ENCODE peak calls at places on chromosomes 2 and 18, in five cellular contexts. G is NB4, M is body of pancreas, H is sigmoid colon, J is heart left ventricle. K is an unnamed sample.

GRCh38 chr2:134406311-134406710 is 152.4 kb downstream of the MGAT5 start:
- DNase-seq in G (no peak), M (peak), H (no peak), J (no peak), K (no peak)

GRCh38 chr2:31539505-31539904 is 41.2 kb downstream of the SRD5A2 start:
- DNase-seq in G (no peak), M (no peak), H (no peak), J (no peak), K (no peak)

GRCh38 chr2:101464841-101465240 is 10.1 kb downstream of the RFX8 start:
- DNase-seq in G (no peak), M (no peak), H (no peak), J (no peak), K (no peak)

GRCh38 chr2:127145255-127145899 is 38.4 kb upstream of the BIN1 start:
- DNase-seq in G (no peak), M (no peak), H (no peak), J (no peak), K (no peak)

GRCh38 chr2:176592230-176592629 is 323.0 kb downstream of the MTX2 start:
- DNase-seq in G (no peak), M (no peak), H (no peak), J (no peak), K (no peak)

GRCh38 chr18:38644875-38645641 is 1079.5 kb upstream of the CELF4 start:
- DNase-seq in G (no peak), M (no peak), H (no peak), J (no peak), K (no peak)

GRCh38 chr2:237315170-237315880 is 98.6 kb downstream of the COL6A3 start:
- DNase-seq in G (no peak), M (peak), H (peak), J (peak), K (peak)

GRCh38 chr2:97774425-97774824 is 61.0 kb downstream of the ZAP70 start:
- DNase-seq in G (peak), M (no peak), H (no peak), J (no peak), K (no peak)

GRCh38 chr2:151999058-151999457 is 99.8 kb downstream of the CACNB4 start:
- DNase-seq in G (peak), M (peak), H (no peak), J (peak), K (peak)

GRCh38 chr2:200156140-200156858 is 150.2 kb upstream of the SPATS2L start:
- DNase-seq in G (peak), M (peak), H (no peak), J (peak), K (peak)

GRCh38 chr2:7837232-7837760 is 844.6 kb upstream of the ID2 start:
- DNase-seq in G (peak), M (no peak), H (no peak), J (no peak), K (no peak)

GRCh38 chr2:177728920-177729319 is 336.3 kb downstream of the AGPS start:
- DNase-seq in G (no peak), M (no peak), H (no peak), J (no peak), K (no peak)

GRCh38 chr18:58493516-58494253 is 135.2 kb downstream of the ALPK2 start:
- DNase-seq in G (peak), M (peak), H (peak), J (peak), K (peak)

GRCh38 chr18:905307-905947 is 756 bp downstream of the ADCYAP1 start:
- DNase-seq in G (no peak), M (no peak), H (no peak), J (no peak), K (no peak)

GRCh38 chr2:60550151-60550983 is 3.1 kb downstream of the BCL11A start:
- DNase-seq in G (peak), M (peak), H (peak), J (peak), K (peak)

GRCh38 chr2:138071720-138072719 is 107.7 kb downstream of the HNMT start:
- DNase-seq in G (no peak), M (no peak), H (no peak), J (no peak), K (no peak)

GRCh38 chr2:28391564-28392296 is 928 bp upstream of the FOSL2 start:
- DNase-seq in G (peak), M (peak), H (peak), J (peak), K (peak)

GRCh38 chr2:119723784-119724467 is 35.8 kb upstream of the PTPN4 start:
- DNase-seq in G (no peak), M (no peak), H (no peak), J (no peak), K (peak)

GRCh38 chr2:1538663-1539062 is 125.4 kb downstream of the TPO start:
- DNase-seq in G (peak), M (no peak), H (no peak), J (no peak), K (peak)

GRCh38 chr2:9832586-9832985 is 10.7 kb upstream of the TAF1B start:
- DNase-seq in G (no peak), M (no peak), H (no peak), J (no peak), K (no peak)

GRCh38 chr18:12318334-12318697 is 10.3 kb downstream of the TUBB6 start:
- DNase-seq in G (no peak), M (no peak), H (peak), J (no peak), K (no peak)

GRCh38 chr2:227106845-227107759 is 56.9 kb downstream of the COL4A4 start:
- DNase-seq in G (peak), M (peak), H (no peak), J (no peak), K (no peak)

GRCh38 chr2:28539095-28539494 is 43.2 kb downstream of the PLB1 start:
- DNase-seq in G (no peak), M (no peak), H (no peak), J (no peak), K (peak)

GRCh38 chr2:3517948-3518495 is 1.3 kb downstream of the ADI1 start:
- DNase-seq in G (no peak), M (no peak), H (no peak), J (no peak), K (no peak)

GRCh38 chr2:223083402-223084070 is 31.5 kb downstream of the KCNE4 start:
- DNase-seq in G (no peak), M (no peak), H (no peak), J (no peak), K (no peak)

GRCh38 chr2:168047291-168047690 is 200.1 kb downstream of the STK39 start:
- DNase-seq in G (no peak), M (no peak), H (no peak), J (no peak), K (no peak)

GRCh38 chr2:234481301-234481700 is 15.6 kb downstream of the ARL4C start:
- DNase-seq in G (no peak), M (no peak), H (no peak), J (no peak), K (no peak)

GRCh38 chr2:41940715-41941114 is 107.1 kb upstream of the PKDCC start:
- DNase-seq in G (no peak), M (no peak), H (no peak), J (peak), K (no peak)

GRCh38 chr2:98634406-98635092 is 26.2 kb downstream of the UNC50 start:
- DNase-seq in G (peak), M (no peak), H (no peak), J (no peak), K (no peak)

GRCh38 chr18:10838594-10838993 is 310.8 kb downstream of the PIEZO2 start:
- DNase-seq in G (no peak), M (no peak), H (no peak), J (no peak), K (no peak)

GRCh38 chr18:11246466-11246865 is 97.1 kb upstream of the PIEZO2 start:
- DNase-seq in G (no peak), M (no peak), H (no peak), J (no peak), K (no peak)

GRCh38 chr2:33134086-33134763 is 187.5 kb downstream of the LTBP1 start:
- DNase-seq in G (no peak), M (peak), H (peak), J (peak), K (peak)
- TF ChIP-seq POLR2A in G (no peak), M (no peak), H (peak), J (no peak), K (no peak)

GRCh38 chr2:47501374-47502200 is 98.6 kb downstream of the MSH2 start:
- DNase-seq in G (peak), M (no peak), H (no peak), J (no peak), K (no peak)

GRCh38 chr2:47506024-47506423 is 103.1 kb downstream of the MSH2 start:
- DNase-seq in G (no peak), M (no peak), H (no peak), J (no peak), K (no peak)

GRCh38 chr2:47504174-47504810 is 101.3 kb downstream of the MSH2 start:
- DNase-seq in G (peak), M (no peak), H (no peak), J (no peak), K (no peak)

GRCh38 chr2:47506436-47506835 is 103.5 kb downstream of the MSH2 start:
- DNase-seq in G (no peak), M (no peak), H (no peak), J (no peak), K (no peak)

DNA sequence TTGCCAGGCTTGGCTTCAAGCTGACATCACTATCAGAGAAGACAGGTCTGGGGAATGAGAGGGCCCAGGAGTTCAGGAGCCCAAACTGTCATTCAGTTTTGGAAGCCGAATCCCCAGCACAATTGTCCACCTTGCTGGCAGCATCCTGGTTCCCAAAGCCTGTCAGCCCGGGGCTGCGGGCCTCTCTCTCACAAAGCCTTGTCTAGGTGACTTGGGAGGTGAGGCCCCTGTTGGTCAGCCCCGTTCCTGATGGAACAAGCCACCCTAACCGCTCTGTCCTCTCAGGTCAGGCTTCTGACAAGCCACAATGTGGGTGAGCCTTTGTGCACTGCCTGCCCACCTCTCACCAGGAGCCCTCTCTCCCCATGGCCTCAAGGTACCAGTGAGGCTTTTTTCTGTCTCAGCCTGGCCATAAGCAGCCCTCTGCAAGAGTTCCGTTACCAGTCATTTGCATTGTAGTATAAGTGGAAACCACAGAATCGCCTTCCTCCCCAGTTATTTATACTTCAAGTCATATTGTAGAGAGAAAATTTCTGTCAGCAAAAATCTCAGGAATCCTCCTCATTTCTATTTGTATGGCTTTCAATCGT is 100.6 kb downstream of the MSH2 start:
- DNase-seq in G (no peak), M (no peak), H (no peak), J (no peak), K (no peak)
- TF ChIP-seq POLR2A in G (no peak), M (no peak), H (no peak), J (no peak), K (no peak)

GRCh38 chr2:74530239-74531161 is 767 bp downstream of the HTRA2 start:
- DNase-seq in G (peak), M (peak), H (no peak), J (peak), K (peak)
- TF ChIP-seq POLR2A in G (no peak), M (no peak), H (no peak), J (no peak), K (no peak)

DNA sequence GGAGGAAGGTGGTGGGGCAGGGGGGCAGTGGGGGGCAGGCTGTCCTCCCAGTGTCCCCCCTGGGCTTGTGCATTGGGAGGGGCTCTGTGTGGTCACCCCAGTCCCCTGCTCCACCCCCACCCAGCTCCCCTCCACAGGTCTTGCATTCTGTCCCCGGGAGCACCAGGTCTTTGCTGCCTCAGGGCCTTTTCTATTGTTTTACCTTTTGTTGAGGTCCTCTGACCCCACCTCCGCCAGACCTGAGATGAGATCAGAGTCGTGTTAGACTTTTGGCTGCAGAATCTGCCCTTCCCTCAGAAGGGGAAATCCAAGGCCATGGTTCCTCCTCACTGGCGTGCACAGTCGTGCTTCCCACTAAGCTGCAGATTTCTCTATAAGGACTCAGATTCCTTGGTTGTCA is 20.8 kb downstream of the ATG4B start:
- DNase-seq in G (no peak), M (no peak), H (no peak), J (no peak), K (no peak)
- TF ChIP-seq POLR2A in G (no peak), M (no peak), H (no peak), J (no peak), K (no peak)

GRCh38 chr2:157838442-157839161 is 37.5 kb downstream of the ACVR1 start:
- DNase-seq in G (peak), M (peak), H (no peak), J (peak), K (peak)
- TF ChIP-seq POLR2A in G (no peak), M (no peak), H (no peak), J (no peak), K (peak)

GRCh38 chr2:113124181-113124961 is 3.0 kb upstream of the IL1RN start:
- DNase-seq in G (peak), M (no peak), H (no peak), J (no peak), K (no peak)
- TF ChIP-seq POLR2A in G (no peak), M (no peak), H (no peak), J (no peak), K (no peak)

K was measured in thyroid gland.